ENCODE peak calls at places on chromosome 14, in five cellular contexts. T is K562, J is SK-N-SH, M is H1, L is GM12878. E is an unnamed sample.

GRCh38 chr14:60183724-60184596 is 18.8 kb upstream of the DHRS7 start:
- DNase-seq in L (no peak), M (no peak), J (no peak), T (peak), E (peak)

GRCh38 chr14:36570065-36570464 is 12.3 kb downstream of the NKX2-8 start:
- DNase-seq in L (no peak), T (no peak), J (no peak), M (no peak), E (no peak)

GRCh38 chr14:67928375-67928774 is 108.8 kb downstream of the RAD51B start:
- DNase-seq in M (no peak), T (no peak), L (no peak), J (no peak), E (no peak)

GRCh38 chr14:100341301-100342031 is 18.3 kb downstream of the SLC25A47 start:
- DNase-seq in J (peak), L (peak), T (no peak), M (no peak), E (no peak)

GRCh38 chr14:39812532-39813320 is 380.5 kb upstream of the FBXO33 start:
- DNase-seq in L (no peak), J (no peak), M (no peak), T (no peak), E (no peak)

GRCh38 chr14:35366521-35366976 is 38.0 kb downstream of the NFKBIA start:
- DNase-seq in M (no peak), L (no peak), J (no peak), T (no peak), E (no peak)

GRCh38 chr14:95222870-95223398 is 65.6 kb upstream of the DICER1 start:
- DNase-seq in T (no peak), L (no peak), J (no peak), M (no peak), E (peak)

GRCh38 chr14:24565766-24566165 is 10.3 kb downstream of the CTSG start:
- DNase-seq in J (no peak), T (no peak), M (no peak), L (no peak), E (no peak)

GRCh38 chr14:102568115-102568614 is 24.3 kb upstream of the RCOR1 start:
- DNase-seq in J (no peak), T (peak), M (no peak), L (no peak), E (peak)

GRCh38 chr14:105421723-105422615 is 2.3 kb downstream of the MTA1 start:
- DNase-seq in T (no peak), J (peak), L (no peak), M (no peak), E (no peak)

GRCh38 chr14:105423488-105424195 is 4.0 kb downstream of the MTA1 start:
- DNase-seq in J (no peak), T (no peak), M (no peak), L (no peak), E (no peak)

GRCh38 chr14:105424861-105425260 is 5.2 kb downstream of the MTA1 start:
- DNase-seq in M (no peak), T (no peak), L (no peak), J (no peak), E (no peak)

GRCh38 chr14:105420976-105421674 is 1.5 kb downstream of the MTA1 start:
- DNase-seq in L (no peak), J (peak), M (no peak), T (no peak), E (no peak)

GRCh38 chr14:105422695-105423487 is 3.3 kb downstream of the MTA1 start:
- DNase-seq in L (no peak), J (peak), M (no peak), T (no peak), E (no peak)
- H3K9ac ChIP-seq in L (no peak), J (no peak), M (no peak), T (peak), E (no peak)

GRCh38 chr14:90758028-90758889 is 58.0 kb downstream of the TTC7B start:
- DNase-seq in T (peak), L (peak), M (peak), J (peak), E (peak)
- TF ChIP-seq CHD2 in T (no peak), L (no peak), M (no peak), J (peak), E (no peak)

DNA sequence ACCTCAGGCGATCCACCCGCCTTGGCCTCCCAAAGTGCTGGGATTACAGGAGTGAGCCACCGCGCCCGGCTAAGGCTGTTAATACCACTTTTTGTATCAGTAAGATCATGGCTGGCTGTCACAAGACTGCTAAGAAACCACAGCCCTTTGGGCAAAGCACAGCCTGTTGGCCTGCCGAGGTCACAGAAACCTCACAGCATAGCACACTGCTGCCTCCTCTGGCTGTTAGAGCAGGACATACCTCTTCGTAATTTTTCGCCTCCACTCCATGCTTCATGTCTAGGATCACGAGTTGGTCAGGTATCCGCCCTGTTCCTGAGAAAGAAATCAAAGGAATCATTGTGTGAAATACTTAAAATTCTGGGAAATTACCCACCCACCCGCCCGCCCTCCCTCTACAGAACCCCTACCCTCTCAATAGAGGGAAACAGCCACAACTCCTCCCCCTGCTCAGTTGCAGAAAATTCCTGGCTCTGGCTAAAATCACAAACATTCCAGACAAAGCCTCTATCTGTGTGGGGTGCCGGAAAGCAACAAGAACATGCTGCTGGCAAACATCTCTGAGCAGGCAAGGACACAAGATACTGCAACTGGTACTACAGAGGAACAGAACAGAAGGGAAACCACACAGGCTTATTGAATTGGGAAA is 20.7 kb upstream of the NEK9 start:
- DNase-seq in J (no peak), L (no peak), M (peak), T (no peak), E (peak)
- H3K9ac ChIP-seq in J (no peak), L (no peak), M (peak), T (no peak), E (peak)

GRCh38 chr14:89418976-89419375 is 1.9 kb upstream of the FOXN3 start:
- DNase-seq in M (no peak), J (no peak), T (no peak), L (no peak), E (no peak)
- TF ChIP-seq CHD2 in M (no peak), J (no peak), T (no peak), L (no peak), E (no peak)

DNA sequence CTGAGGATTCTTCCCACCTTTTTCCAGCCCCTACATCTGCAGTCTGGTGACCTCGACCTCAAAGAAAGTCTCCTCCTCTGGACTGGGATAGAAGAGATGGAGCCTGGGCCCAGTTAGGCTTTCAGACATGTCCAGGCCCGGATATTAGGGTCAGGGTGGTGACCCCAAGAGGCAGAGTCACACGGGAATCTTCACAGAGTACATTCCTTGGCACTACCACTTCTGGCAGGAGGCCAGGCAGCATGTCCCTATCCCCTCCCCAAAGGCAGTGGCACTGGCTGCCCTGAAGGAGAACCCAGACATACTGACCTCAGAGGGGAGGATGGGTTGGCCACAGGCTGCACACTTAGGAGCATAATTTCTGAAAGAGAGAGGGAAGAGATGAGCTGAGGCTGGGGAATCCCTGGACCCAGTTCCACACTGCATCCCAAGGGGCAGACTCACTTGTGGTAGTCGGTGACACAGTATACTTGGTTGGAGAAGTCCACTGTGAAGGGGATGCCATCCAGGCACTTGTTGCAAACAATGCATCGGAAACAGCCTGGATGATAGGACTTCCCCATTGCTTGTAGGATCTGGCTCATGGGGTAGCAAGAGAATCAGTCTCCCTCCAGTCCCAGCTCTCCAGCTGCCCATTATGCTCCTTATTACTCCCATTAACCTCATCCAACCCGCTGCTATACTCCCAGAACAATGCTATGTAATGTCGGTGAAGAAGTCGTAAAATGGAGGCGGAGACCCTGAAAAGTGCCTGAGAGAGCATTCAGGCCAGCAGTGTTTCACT is 7.6 kb downstream of the AJUBA start:
- DNase-seq in T (no peak), J (no peak), L (no peak), M (no peak), E (no peak)
- H3K9ac ChIP-seq in T (no peak), J (no peak), L (no peak), M (no peak), E (peak)